ENCODE peak calls at places on chromosomes 3 and 15, in five cellular contexts. G, I, H, C and X are unnamed samples.

GRCh38 chr3:94269763-94270162 is 206.9 kb downstream of the NSUN3 start:
- DNase-seq in C (no peak), H (no peak), G (no peak), I (no peak), X (no peak)

GRCh38 chr3:15633766-15634588 is 32.4 kb downstream of the BTD start:
- DNase-seq in C (no peak), G (no peak), I (no peak), H (no peak), X (peak)

GRCh38 chr3:66486187-66486586 is 14.6 kb downstream of the LRIG1 start:
- DNase-seq in C (no peak), H (no peak), G (no peak), I (no peak), X (no peak)

GRCh38 chr3:157618075-157618760 is 115.0 kb upstream of the VEPH1 start:
- DNase-seq in G (no peak), H (peak), I (no peak), C (peak), X (no peak)

GRCh38 chr15:48086582-48086981 is 34.2 kb upstream of the SLC24A5 start:
- DNase-seq in C (no peak), I (no peak), H (no peak), G (no peak), X (no peak)

GRCh38 chr15:66233487-66234415 is 19.8 kb downstream of the MEGF11 start:
- DNase-seq in H (no peak), I (no peak), C (no peak), G (no peak), X (no peak)

GRCh38 chr3:50351318-50351687 is 641 bp downstream of the CYB561D2 start:
- DNase-seq in C (no peak), G (no peak), I (no peak), H (no peak), X (no peak)

GRCh38 chr15:98035577-98036010 is 75.1 kb downstream of the ARRDC4 start:
- DNase-seq in H (no peak), I (no peak), C (no peak), G (no peak), X (no peak)